ENCODE peak calls at places on chromosomes 1 and 21, in nine cellular contexts. E, Y, P, J, L, S, O, N and W are unnamed samples.

GRCh38 chr1:72063364-72063763 is 219.0 kb downstream of the NEGR1 start:
- DNase-seq in E (no peak), Y (no peak), P (no peak), J (no peak), L (peak), S (no peak), O (no peak), N (no peak), W (no peak)

GRCh38 chr1:228723287-228723686 is 12.0 kb upstream of the RHOU start:
- DNase-seq in E (no peak), Y (no peak), P (no peak), J (no peak), L (no peak), S (no peak), O (no peak), N (no peak), W (no peak)

GRCh38 chr21:26297856-26298255 is 127.3 kb upstream of the APP start:
- DNase-seq in E (no peak), Y (no peak), P (no peak), J (no peak), L (no peak), S (no peak), O (no peak), N (no peak), W (no peak)

GRCh38 chr1:104189207-104189606 is 439.5 kb downstream of the AMY1C start:
- DNase-seq in E (no peak), Y (no peak), P (no peak), J (no peak), L (no peak), S (no peak), O (no peak), N (no peak), W (no peak)

GRCh38 chr1:18575620-18576019 is 55.0 kb upstream of the PAX7 start:
- DNase-seq in E (peak), Y (peak), P (peak), J (peak), L (peak), S (no peak), O (no peak), N (no peak), W (peak)

GRCh38 chr21:37878946-37879660 is 37.2 kb downstream of the KCNJ6 start:
- DNase-seq in E (no peak), Y (no peak), P (no peak), J (no peak), L (peak), S (no peak), O (no peak), N (peak), W (no peak)

GRCh38 chr1:151970641-151971040 is 23.0 kb downstream of the S100A10 start:
- DNase-seq in E (no peak), Y (no peak), P (no peak), J (no peak), L (no peak), S (no peak), O (no peak), N (peak), W (no peak)

GRCh38 chr1:94876362-94876761 is 50.5 kb downstream of the CNN3 start:
- DNase-seq in E (no peak), Y (no peak), P (no peak), J (no peak), L (peak), S (no peak), O (no peak), N (no peak), W (no peak)

GRCh38 chr1:36738245-36738644 is 255.5 kb upstream of the CSF3R start:
- DNase-seq in E (no peak), Y (no peak), P (no peak), J (no peak), L (no peak), S (no peak), O (no peak), N (no peak), W (no peak)

GRCh38 chr1:228497206-228497605 is 10.0 kb downstream of the RNF187 start:
- DNase-seq in E (no peak), Y (no peak), P (no peak), J (no peak), L (no peak), S (no peak), O (no peak), N (no peak), W (no peak)

GRCh38 chr21:34743285-34743684 is 74.5 kb downstream of the CLIC6 start:
- DNase-seq in E (no peak), Y (no peak), P (no peak), J (no peak), L (no peak), S (no peak), O (no peak), N (no peak), W (no peak)

GRCh38 chr1:79726321-79726720 is 719.8 kb upstream of the ADGRL4 start:
- DNase-seq in E (no peak), Y (no peak), P (no peak), J (no peak), L (no peak), S (no peak), O (no peak), N (peak), W (no peak)

GRCh38 chr1:24903560-24903954 is 26.5 kb downstream of the RUNX3 start:
- DNase-seq in E (no peak), Y (no peak), P (no peak), J (no peak), L (no peak), S (no peak), O (no peak), N (no peak), W (no peak)

GRCh38 chr1:231162300-231162969 is 577 bp downstream of the TRIM67 start:
- DNase-seq in E (no peak), Y (peak), P (peak), J (peak), L (peak), S (no peak), O (peak), N (peak), W (peak)

GRCh38 chr1:176855434-176855745 is 309.1 kb downstream of the ASTN1 start:
- DNase-seq in E (no peak), Y (no peak), P (no peak), J (no peak), L (no peak), S (no peak), O (no peak), N (no peak), W (no peak)

GRCh38 chr1:209354840-209355165 is 228.7 kb upstream of the CAMK1G start:
- DNase-seq in E (no peak), Y (no peak), P (no peak), J (no peak), L (no peak), S (no peak), O (no peak), N (no peak), W (no peak)

GRCh38 chr1:203440780-203441179 is 34.8 kb upstream of the PRELP start:
- DNase-seq in E (peak), Y (no peak), P (peak), J (no peak), L (peak), S (no peak), O (peak), N (peak), W (no peak)

GRCh38 chr1:34361781-34362357 is 185.2 kb downstream of the C1orf94 start:
- DNase-seq in E (no peak), Y (no peak), P (no peak), J (no peak), L (no peak), S (no peak), O (no peak), N (no peak), W (no peak)

GRCh38 chr1:201399352-201400126 is 415 bp upstream of the LAD1 start:
- DNase-seq in E (no peak), Y (peak), P (peak), J (peak), L (no peak), S (no peak), O (peak), N (no peak), W (peak)

GRCh38 chr1:115725600-115725999 is 42.9 kb downstream of the CASQ2 start:
- DNase-seq in E (no peak), Y (no peak), P (no peak), J (no peak), L (no peak), S (no peak), O (no peak), N (peak), W (no peak)

DNA sequence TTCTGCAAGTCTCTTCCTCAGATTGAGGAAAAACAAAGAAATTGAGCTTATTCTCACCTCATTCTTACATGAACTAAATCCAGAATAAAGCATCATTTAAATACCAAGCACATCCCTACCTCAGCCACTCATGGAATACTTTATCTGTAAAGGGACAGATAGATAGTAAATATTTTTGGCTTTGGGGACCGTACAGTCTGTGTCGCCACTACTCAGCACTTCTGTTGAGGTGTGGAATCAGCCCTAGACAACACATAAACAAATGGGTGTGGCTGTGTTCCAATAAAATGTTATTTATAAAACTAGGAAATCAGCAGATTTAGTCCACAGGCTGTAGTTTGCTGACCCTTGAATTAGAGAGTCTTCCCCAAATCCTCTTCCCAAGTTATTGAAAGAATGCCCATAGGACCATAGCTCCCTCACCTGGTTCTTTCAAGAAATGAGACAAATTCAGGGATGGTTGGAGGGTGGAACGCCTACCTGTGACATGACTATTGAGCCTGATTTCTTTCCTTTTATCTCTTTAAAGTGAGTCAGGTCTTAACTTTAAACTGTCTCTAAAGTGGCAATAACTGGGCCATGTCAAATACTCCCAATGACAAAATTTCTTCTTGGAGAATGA is 878.5 kb downstream of the USP25 start:
- DNase-seq in E (no peak), Y (no peak), P (no peak), J (no peak), L (no peak), S (no peak), O (no peak), N (peak), W (no peak)
- TF ChIP-seq CTCF in E (no peak), Y (peak), P (no peak), J (no peak), L (peak), S (no peak), O (no peak), N (peak), W (no peak)

GRCh38 chr1:214816603-214817002 is 213.6 kb downstream of the CENPF start:
- DNase-seq in E (no peak), Y (no peak), P (no peak), J (no peak), L (no peak), S (no peak), O (no peak), N (no peak), W (no peak)
- TF ChIP-seq CTCF in E (no peak), Y (peak), P (no peak), J (no peak), L (no peak), S (no peak), O (no peak), N (peak), W (no peak)

DNA sequence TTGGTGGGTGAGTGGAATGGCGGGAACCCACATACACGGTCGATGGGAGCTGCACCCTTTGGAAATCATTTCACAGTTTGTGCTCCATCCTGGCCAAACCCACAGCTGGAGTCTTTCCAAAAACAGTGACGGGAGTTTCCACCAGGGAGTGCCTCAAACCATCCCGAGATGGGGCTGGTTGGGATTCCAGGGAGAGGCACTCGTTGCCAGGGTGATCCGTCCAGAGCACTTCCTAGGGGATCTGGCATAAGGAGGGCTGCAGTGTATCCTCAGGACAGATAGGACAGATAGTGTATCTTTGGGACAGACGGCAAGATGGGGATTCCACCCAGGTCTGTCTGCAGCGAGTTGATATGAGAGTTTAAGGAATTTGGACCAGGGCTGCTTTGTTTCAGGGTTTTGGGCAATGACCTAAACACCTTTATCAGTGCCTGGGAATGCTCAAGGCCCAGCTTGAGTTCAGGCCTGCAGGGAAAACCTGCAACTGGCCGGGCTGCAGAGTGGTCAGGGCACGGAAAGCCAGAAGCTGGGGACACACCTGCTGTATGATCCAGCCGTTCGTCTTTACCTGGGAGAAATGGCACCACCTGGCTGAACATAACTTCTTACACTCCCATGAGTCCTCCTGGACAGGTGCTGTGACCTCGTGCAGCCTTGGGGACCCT is 3.4 kb upstream of the POFUT2 start:
- DNase-seq in E (peak), Y (peak), P (peak), J (no peak), L (peak), S (no peak), O (no peak), N (peak), W (no peak)
- TF ChIP-seq CTCF in E (no peak), Y (no peak), P (no peak), J (no peak), L (no peak), S (no peak), O (no peak), N (no peak), W (no peak)

DNA sequence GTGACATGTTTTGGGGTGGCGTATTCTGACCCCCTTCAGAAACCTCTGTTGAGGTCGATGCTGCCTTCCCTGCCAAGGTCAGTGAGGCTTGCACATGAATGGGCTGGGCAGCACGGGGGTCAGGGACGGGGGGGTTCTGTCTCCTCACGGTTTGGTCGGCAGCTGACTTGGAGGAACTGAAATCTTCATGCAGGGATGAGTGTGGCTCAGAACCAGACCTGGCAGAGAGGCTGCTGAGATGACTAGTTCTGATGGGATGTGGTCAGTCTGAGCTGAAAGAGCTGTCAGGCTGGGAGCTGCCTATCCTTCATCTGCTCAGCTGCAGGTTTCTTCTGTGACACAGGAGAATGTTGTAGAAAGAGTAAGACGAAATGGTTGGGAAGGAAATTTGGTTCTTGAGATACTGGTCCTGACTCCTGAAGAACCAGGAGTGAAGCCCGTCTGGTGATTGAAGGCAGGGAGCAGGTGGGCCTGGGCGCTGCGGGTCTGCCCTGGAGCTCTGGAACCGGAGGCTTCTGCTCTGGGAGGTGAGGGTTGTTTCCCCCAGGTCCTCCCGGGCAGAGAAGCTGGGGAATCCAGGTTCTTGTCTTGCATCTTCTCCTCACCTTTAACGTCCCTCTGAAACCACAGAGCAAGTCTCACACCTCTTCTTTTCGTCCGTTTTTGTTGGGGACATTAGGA is 3.3 kb downstream of the SLX9 start:
- DNase-seq in E (no peak), Y (no peak), P (no peak), J (no peak), L (peak), S (no peak), O (no peak), N (no peak), W (no peak)
- TF ChIP-seq CTCF in E (no peak), Y (no peak), P (no peak), J (no peak), L (no peak), S (no peak), O (no peak), N (no peak), W (no peak)

GRCh38 chr1:65063025-65063424 is 85.0 kb upstream of the AK4 start:
- DNase-seq in E (no peak), Y (no peak), P (no peak), J (no peak), L (no peak), S (no peak), O (no peak), N (no peak), W (no peak)
- TF ChIP-seq CTCF in E (no peak), Y (peak), P (no peak), J (no peak), L (no peak), S (peak), O (no peak), N (no peak), W (no peak)

GRCh38 chr1:154696460-154696859 is 88.5 kb upstream of the ADAR start:
- DNase-seq in E (no peak), Y (no peak), P (no peak), J (no peak), L (no peak), S (no peak), O (no peak), N (no peak), W (no peak)

GRCh38 chr1:154697710-154698109 is 89.7 kb upstream of the ADAR start:
- DNase-seq in E (no peak), Y (no peak), P (no peak), J (no peak), L (no peak), S (no peak), O (no peak), N (no peak), W (no peak)

GRCh38 chr1:154698320-154699096 is 90.5 kb upstream of the ADAR start:
- DNase-seq in E (no peak), Y (no peak), P (peak), J (no peak), L (no peak), S (no peak), O (peak), N (no peak), W (no peak)

GRCh38 chr1:154694995-154695394 is 87.0 kb upstream of the ADAR start:
- DNase-seq in E (no peak), Y (no peak), P (no peak), J (no peak), L (no peak), S (no peak), O (no peak), N (no peak), W (no peak)

GRCh38 chr1:154696001-154696400 is 88.0 kb upstream of the ADAR start:
- DNase-seq in E (no peak), Y (no peak), P (no peak), J (no peak), L (no peak), S (no peak), O (no peak), N (peak), W (no peak)
- TF ChIP-seq CTCF in E (no peak), Y (peak), P (no peak), J (no peak), L (peak), S (no peak), O (no peak), N (peak), W (peak)

GRCh38 chr1:150629115-150629928 is at the start of gene ENSA:
- DNase-seq in E (peak), Y (peak), P (peak), J (peak), L (peak), S (peak), O (peak), N (peak), W (peak)
- TF ChIP-seq CTCF in E (no peak), Y (no peak), P (no peak), J (no peak), L (no peak), S (no peak), O (no peak), N (no peak), W (no peak)

DNA sequence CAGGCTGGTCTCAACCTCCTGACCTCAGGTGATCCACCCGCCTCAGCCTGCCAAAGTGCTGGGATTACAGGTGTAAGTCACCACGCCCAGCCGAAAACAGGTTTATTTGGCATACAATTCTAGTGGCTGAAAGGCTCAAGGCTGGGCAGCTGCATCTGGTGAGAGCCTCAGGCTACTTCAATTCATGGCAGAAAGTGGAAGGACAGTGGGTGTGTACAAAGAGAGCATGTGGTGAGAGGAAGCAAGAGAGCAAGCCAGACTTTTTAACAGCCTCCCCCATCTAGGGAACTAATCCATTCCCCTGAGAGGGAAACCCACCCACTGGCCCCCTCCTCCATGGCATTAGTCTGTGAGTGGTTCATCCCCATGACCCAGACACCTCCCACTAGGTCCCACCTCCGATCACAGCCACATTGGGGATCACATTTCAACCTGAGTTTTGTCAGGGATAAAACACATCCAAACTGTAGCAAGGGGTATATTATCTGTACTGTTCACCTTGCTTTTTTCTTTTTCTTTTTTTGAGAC is 9.5 kb downstream of the BMP8A start:
- DNase-seq in E (no peak), Y (no peak), P (no peak), J (no peak), L (no peak), S (no peak), O (no peak), N (no peak), W (no peak)
- TF ChIP-seq CTCF in E (no peak), Y (no peak), P (no peak), J (no peak), L (no peak), S (no peak), O (no peak), N (no peak), W (no peak)

GRCh38 chr1:226871047-226871365 is 590 bp downstream of the PSEN2 start:
- DNase-seq in E (no peak), Y (no peak), P (no peak), J (no peak), L (no peak), S (no peak), O (no peak), N (no peak), W (no peak)
- TF ChIP-seq CTCF in E (no peak), Y (no peak), P (no peak), J (no peak), L (no peak), S (no peak), O (no peak), N (no peak), W (no peak)